ENCODE peak calls at places on chromosomes 13 and 19, in eight cellular contexts. O is LHCN-M2; G is stimulated activated CD8-positive, alpha-beta memory T cell treated with anti-CD3 and anti-CD28 coated beads, Interleukin-15, amount 100 ng/mL, for 24 hours; B is naive thymus-derived CD8-positive, alpha-beta T cell; S is NCI-H226; Q is small intestine; K is nucleus accumbens; U is activated CD4-positive, alpha-beta T cell treated with anti-CD3 and anti-CD28 coated beads, Interleukin-2, amount 50 U/mL, for 24 hours. Y is an unnamed sample.

GRCh38 chr19:52533901-52534300 is 6.4 kb downstream of the ZNF808 start:
- DNase-seq in S (no peak), K (no peak), U (no peak), O (no peak), Q (no peak), B (no peak), G (no peak), Y (no peak)

GRCh38 chr19:4172861-4173473 is 9.4 kb downstream of the SIRT6 start:
- DNase-seq in Q (peak), U (peak), B (peak), K (no peak), S (peak), G (peak), O (peak), Y (peak)

GRCh38 chr13:66748712-66749111 is 481.4 kb downstream of the PCDH9 start:
- DNase-seq in O (no peak), Q (no peak), S (no peak), K (no peak), G (no peak), U (no peak), B (no peak), Y (no peak)

GRCh38 chr19:12992729-12993128 is 2.5 kb upstream of the NFIX start:
- DNase-seq in G (no peak), O (no peak), U (no peak), S (no peak), Q (no peak), K (no peak), B (no peak), Y (no peak)

GRCh38 chr19:4015705-4016402 is 8.3 kb downstream of the PIAS4 start:
- DNase-seq in B (no peak), G (no peak), U (no peak), S (no peak), Q (no peak), O (no peak), K (no peak), Y (no peak)

GRCh38 chr19:51108066-51108804 is at the start of gene CTU1:
- DNase-seq in U (peak), Q (peak), O (peak), S (peak), K (peak), G (peak), B (peak), Y (peak)

GRCh38 chr19:50516859-50517703 is 3.4 kb upstream of the ASPDH start:
- DNase-seq in S (no peak), Q (no peak), B (no peak), K (no peak), G (no peak), O (no peak), U (no peak), Y (no peak)

GRCh38 chr13:110415669-110416068 is 108.6 kb downstream of the COL4A2 start:
- DNase-seq in Q (peak), K (no peak), S (peak), O (peak), G (no peak), U (no peak), B (no peak), Y (peak)

GRCh38 chr19:51448011-51448744 is 10.1 kb downstream of the SIGLEC8 start:
- DNase-seq in O (no peak), S (no peak), U (peak), Q (no peak), B (no peak), K (no peak), G (no peak), Y (peak)

GRCh38 chr13:108448891-108449290 is 179.4 kb downstream of the TNFSF13B start:
- DNase-seq in B (no peak), O (no peak), Q (no peak), U (no peak), K (no peak), G (no peak), S (no peak), Y (no peak)

GRCh38 chr13:27678306-27679040 is 56.8 kb downstream of the POLR1D start:
- DNase-seq in B (no peak), O (peak), K (no peak), Q (peak), U (no peak), G (no peak), S (no peak), Y (no peak)

GRCh38 chr19:342801-343421 is 1.7 kb downstream of the MIER2 start:
- DNase-seq in B (no peak), O (peak), K (no peak), Q (no peak), U (no peak), S (peak), G (no peak), Y (peak)

GRCh38 chr13:31846984-31847752 is 107.8 kb downstream of the RXFP2 start:
- DNase-seq in U (no peak), Q (no peak), S (no peak), O (no peak), B (no peak), G (no peak), K (no peak), Y (peak)

GRCh38 chr19:38707512-38708114 is 36.7 kb downstream of the CAPN12 start:
- DNase-seq in K (peak), B (no peak), U (no peak), S (no peak), Q (peak), G (no peak), O (no peak), Y (peak)

GRCh38 chr19:35002037-35002535 is 2.0 kb downstream of the GRAMD1A start:
- DNase-seq in U (no peak), Q (no peak), B (no peak), G (no peak), S (no peak), O (no peak), K (no peak), Y (no peak)

GRCh38 chr19:40687525-40688016 is 2.9 kb downstream of the NUMBL start:
- DNase-seq in G (no peak), S (no peak), K (no peak), O (peak), U (no peak), Q (peak), B (no peak), Y (no peak)

GRCh38 chr19:41324921-41325639 is 15.1 kb downstream of the CCDC97 start:
- DNase-seq in U (no peak), K (peak), S (peak), G (no peak), O (peak), B (no peak), Q (no peak), Y (peak)

GRCh38 chr13:52892925-52893324 is 44.5 kb upstream of the PCDH8 start:
- DNase-seq in G (no peak), K (no peak), O (no peak), U (no peak), Q (no peak), B (no peak), S (no peak), Y (no peak)

GRCh38 chr19:12680034-12680433 is 1.6 kb downstream of the DHPS start:
- DNase-seq in Q (no peak), S (no peak), G (no peak), O (no peak), K (no peak), U (no peak), B (no peak), Y (no peak)

GRCh38 chr13:93857126-93857525 is 622.4 kb downstream of the DCT start:
- DNase-seq in B (no peak), O (peak), Q (no peak), G (no peak), U (no peak), K (no peak), S (peak), Y (no peak)

GRCh38 chr13:71303144-71303543 is 563.9 kb downstream of the DACH1 start:
- DNase-seq in U (no peak), K (no peak), O (no peak), Q (no peak), G (no peak), S (no peak), B (no peak), Y (no peak)

GRCh38 chr13:73703606-73704005 is 430.6 kb downstream of the KLF12 start:
- DNase-seq in B (no peak), O (no peak), Q (no peak), K (no peak), G (no peak), U (no peak), S (no peak), Y (no peak)

GRCh38 chr13:56586966-56587365 is 553.8 kb upstream of the PRR20A start:
- DNase-seq in B (no peak), S (no peak), U (no peak), G (no peak), K (no peak), Q (no peak), O (no peak), Y (no peak)

GRCh38 chr19:31335716-31336115 is 13.5 kb downstream of the TSHZ3 start:
- DNase-seq in G (no peak), O (no peak), S (no peak), K (no peak), U (no peak), B (no peak), Q (no peak), Y (no peak)

GRCh38 chr19:49442354-49442753 is 1.0 kb upstream of the SLC17A7 start:
- DNase-seq in O (no peak), Q (no peak), U (no peak), K (no peak), G (no peak), S (no peak), B (no peak), Y (peak)

GRCh38 chr13:51488212-51488611 is 35.4 kb upstream of the INTS6 start:
- DNase-seq in Q (no peak), K (no peak), B (no peak), G (no peak), O (no peak), U (no peak), S (no peak), Y (no peak)

Y was measured in RPMI7951.